ENCODE peak calls at places on chromosomes 4 and X, in four cellular contexts. One of them, this sample, is unnamed.

GRCh38 chrX:154012336-154012991 is 7.2 kb downstream of the IRAK1 start:
- DNase-seq in stomach: no peak
- DNase-seq in lower leg skin: no peak
- DNase-seq in CD8-positive, alpha-beta T cell: no peak
- DNase-seq in this sample: no peak

GRCh38 chr4:38615847-38616246 is 48.2 kb upstream of the KLF3 start:
- DNase-seq in CD8-positive, alpha-beta T cell: no peak
- DNase-seq in lower leg skin: no peak
- DNase-seq in stomach: peak; percentile 39
- DNase-seq in this sample: no peak

GRCh38 chr4:5921981-5922380 is 29.1 kb upstream of the CRMP1 start:
- DNase-seq in stomach: no peak
- DNase-seq in lower leg skin: no peak
- DNase-seq in CD8-positive, alpha-beta T cell: no peak
- DNase-seq in this sample: no peak

GRCh38 chrX:130694983-130695382 is 208.0 kb downstream of the ENOX2 start:
- DNase-seq in CD8-positive, alpha-beta T cell: no peak
- DNase-seq in stomach: no peak
- DNase-seq in lower leg skin: no peak
- DNase-seq in this sample: no peak

GRCh38 chrX:54540289-54540688 is 10.3 kb downstream of the GNL3L start:
- DNase-seq in lower leg skin: no peak
- DNase-seq in stomach: no peak
- DNase-seq in CD8-positive, alpha-beta T cell: no peak
- DNase-seq in this sample: peak; percentile 52

GRCh38 chrX:134670241-134670811 is 12.1 kb upstream of the PLAC1 start:
- DNase-seq in stomach: peak; percentile 48
- DNase-seq in lower leg skin: no peak
- DNase-seq in CD8-positive, alpha-beta T cell: no peak
- DNase-seq in this sample: peak; percentile 77

GRCh38 chrX:123219916-123220315 is 35.8 kb downstream of the GRIA3 start:
- DNase-seq in CD8-positive, alpha-beta T cell: no peak
- DNase-seq in lower leg skin: no peak
- DNase-seq in stomach: no peak
- DNase-seq in this sample: no peak

GRCh38 chr4:87093443-87094123 is 126.8 kb downstream of the KLHL8 start:
- DNase-seq in lower leg skin: no peak
- DNase-seq in CD8-positive, alpha-beta T cell: peak; percentile 35
- DNase-seq in stomach: no peak
- DNase-seq in this sample: peak; percentile 63

GRCh38 chrX:64198046-64198445 is 7.5 kb downstream of the AMER1 start:
- DNase-seq in lower leg skin: no peak
- DNase-seq in CD8-positive, alpha-beta T cell: no peak
- DNase-seq in stomach: no peak
- DNase-seq in this sample: peak; percentile 9

GRCh38 chr4:145293658-145294057 is 113.3 kb upstream of the OTUD4 start:
- DNase-seq in stomach: no peak
- DNase-seq in CD8-positive, alpha-beta T cell: no peak
- DNase-seq in lower leg skin: no peak
- DNase-seq in this sample: no peak

GRCh38 chr4:48578132-48578964 is 88.3 kb downstream of the ZAR1 start:
- DNase-seq in stomach: peak; percentile 60
- DNase-seq in lower leg skin: peak; percentile 77
- DNase-seq in CD8-positive, alpha-beta T cell: peak; percentile 45
- DNase-seq in this sample: peak; percentile 87

GRCh38 chr4:121728066-121728465 is 31.3 kb upstream of the ANXA5 start:
- DNase-seq in lower leg skin: no peak
- DNase-seq in CD8-positive, alpha-beta T cell: no peak
- DNase-seq in stomach: no peak
- DNase-seq in this sample: peak; percentile 96

DNA sequence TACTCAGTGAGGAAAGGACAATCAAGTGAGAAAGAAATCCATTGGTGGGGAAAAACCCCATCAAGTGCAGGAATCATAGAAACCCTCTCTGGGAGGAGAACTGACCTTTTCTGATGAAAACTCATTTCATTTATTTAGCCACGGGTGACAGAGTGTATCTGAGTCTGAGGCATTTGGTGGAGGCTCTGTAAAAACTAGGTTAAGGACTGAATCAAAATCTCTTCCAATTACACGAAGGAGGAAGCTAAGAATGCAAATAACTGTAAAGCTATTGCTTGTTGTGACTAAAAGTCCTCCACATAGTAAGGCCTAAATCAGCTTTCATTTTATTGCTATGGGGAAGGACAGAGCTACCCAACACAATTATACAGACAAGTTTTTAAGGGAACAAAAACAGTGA is 240.6 kb upstream of the PGRMC2 start:
- DNase-seq in CD8-positive, alpha-beta T cell: no peak
- DNase-seq in lower leg skin: no peak
- DNase-seq in stomach: no peak
- DNase-seq in this sample: no peak
- H3K4me3 ChIP-seq in CD8-positive, alpha-beta T cell: no peak overlapping the region
- H3K4me3 ChIP-seq in lower leg skin: no peak overlapping the region
- H3K4me3 ChIP-seq in stomach: no peak overlapping the region
- H3K4me3 ChIP-seq in this sample: no peak overlapping the region

GRCh38 chrX:37854748-37855147 is 7.4 kb upstream of the DYNLT3 start:
- DNase-seq in lower leg skin: no peak
- DNase-seq in stomach: no peak
- DNase-seq in CD8-positive, alpha-beta T cell: no peak
- DNase-seq in this sample: no peak

DNA sequence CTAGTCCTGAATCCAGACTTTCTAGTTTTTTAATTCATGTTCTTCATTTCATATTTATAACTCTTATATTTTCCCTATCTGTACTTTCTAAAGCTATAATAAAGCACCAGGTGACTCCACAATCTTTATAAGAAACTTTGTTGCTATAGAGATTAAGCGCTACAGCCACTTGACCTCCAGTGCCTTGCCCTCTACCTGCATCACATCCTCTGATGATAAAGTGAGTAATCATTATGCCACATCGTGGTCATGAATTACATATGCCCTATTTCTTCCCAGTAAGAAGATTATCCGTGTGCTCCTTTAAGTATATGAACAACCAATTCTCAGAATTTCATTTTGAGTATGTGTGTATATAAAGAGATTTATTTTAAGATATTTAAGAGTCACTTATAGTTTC is 6.8 kb upstream of the DYNLT3 start:
- DNase-seq in CD8-positive, alpha-beta T cell: no peak
- DNase-seq in lower leg skin: no peak
- DNase-seq in stomach: no peak
- DNase-seq in this sample: no peak
- TF ChIP-seq CTCF in CD8-positive, alpha-beta T cell: no peak
- TF ChIP-seq CTCF in lower leg skin: no peak
- TF ChIP-seq CTCF in stomach: no peak
- TF ChIP-seq CTCF in this sample: no peak

DNA sequence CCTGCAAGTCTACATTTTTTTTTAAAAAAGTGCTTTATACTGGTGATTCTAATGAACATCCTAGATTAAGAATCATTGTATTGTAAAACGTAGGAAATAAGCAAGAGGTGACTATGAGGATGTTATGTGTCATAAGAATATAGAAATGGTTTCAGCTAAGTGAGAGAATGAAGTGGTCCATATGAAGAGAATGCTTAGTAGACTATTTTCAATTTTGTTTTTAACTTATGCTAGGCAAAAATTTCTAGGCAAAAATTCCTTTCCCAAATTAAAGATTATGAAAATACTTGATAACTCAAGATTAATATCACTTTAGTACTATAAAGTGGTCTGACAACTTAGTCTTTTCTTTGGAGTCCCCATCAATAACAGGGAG is 825 bp downstream of the DYNLT3 start:
- DNase-seq in CD8-positive, alpha-beta T cell: no peak
- DNase-seq in stomach: no peak
- DNase-seq in lower leg skin: no peak
- DNase-seq in this sample: no peak
- H3K4me3 ChIP-seq in CD8-positive, alpha-beta T cell: peak overlapping the region; percentile 84
- H3K4me3 ChIP-seq in stomach: peak overlapping the region; percentile 81
- H3K4me3 ChIP-seq in lower leg skin: no peak overlapping the region
- H3K4me3 ChIP-seq in this sample: peak overlapping the region; percentile 72

DNA sequence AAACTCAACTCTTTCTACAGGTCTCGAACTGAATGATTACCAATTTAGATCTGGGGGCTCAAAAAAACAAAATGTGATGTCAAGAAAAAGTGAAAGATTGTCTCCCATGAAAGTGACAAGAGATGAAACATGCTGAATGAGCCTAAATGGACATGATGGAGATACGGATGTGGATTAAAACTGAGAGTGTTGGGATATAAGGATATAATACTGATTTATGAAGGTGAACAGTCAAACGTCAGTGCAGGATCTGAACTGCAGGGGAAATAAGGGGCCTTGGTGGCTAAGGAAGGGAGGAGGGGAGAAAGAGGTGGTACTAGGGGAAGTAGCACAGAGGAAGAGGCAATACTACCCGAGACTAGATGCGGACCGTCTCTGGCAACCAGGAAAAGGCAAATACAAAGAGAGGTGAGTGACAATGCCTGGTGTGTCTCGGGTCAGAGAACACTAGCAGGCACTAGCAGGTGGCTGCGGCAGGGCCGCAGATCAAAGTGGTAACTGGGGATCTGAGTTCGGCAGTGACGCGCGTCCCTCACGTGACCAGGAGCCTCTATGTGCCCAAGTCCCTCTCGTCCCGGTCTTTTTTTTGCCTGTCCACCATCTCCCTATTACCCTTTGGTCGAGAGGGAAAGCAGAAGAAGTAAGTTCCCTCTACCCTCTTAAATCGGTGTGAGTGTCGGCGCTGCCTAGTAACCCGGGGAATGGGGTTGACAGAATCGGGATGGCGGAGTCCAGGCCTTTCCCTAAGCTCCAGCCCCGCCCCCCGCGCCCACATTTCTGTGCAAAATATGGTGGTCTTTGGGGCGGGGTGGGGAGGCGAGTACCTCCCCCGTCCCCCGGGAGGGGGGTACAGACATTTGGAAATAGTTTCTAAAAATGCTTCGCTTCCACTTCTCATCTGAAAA is at the start of gene TCEAL1:
- DNase-seq in CD8-positive, alpha-beta T cell: peak; percentile 37
- DNase-seq in lower leg skin: peak; percentile 39
- DNase-seq in stomach: peak; percentile 58
- DNase-seq in this sample: peak; percentile 31
- TF ChIP-seq CTCF in CD8-positive, alpha-beta T cell: no peak
- TF ChIP-seq CTCF in lower leg skin: no peak
- TF ChIP-seq CTCF in stomach: no peak
- TF ChIP-seq CTCF in this sample: no peak

GRCh38 chr4:2415881-2416563 is 2.4 kb downstream of the ZFYVE28 start:
- DNase-seq in lower leg skin: no peak
- DNase-seq in stomach: no peak
- DNase-seq in CD8-positive, alpha-beta T cell: no peak
- DNase-seq in this sample: no peak

GRCh38 chr4:2417196-2417764 is 1.2 kb downstream of the ZFYVE28 start:
- DNase-seq in lower leg skin: no peak
- DNase-seq in CD8-positive, alpha-beta T cell: no peak
- DNase-seq in stomach: no peak
- DNase-seq in this sample: no peak

GRCh38 chr4:2415213-2415612 is 3.2 kb downstream of the ZFYVE28 start:
- DNase-seq in stomach: no peak
- DNase-seq in lower leg skin: no peak
- DNase-seq in CD8-positive, alpha-beta T cell: no peak
- DNase-seq in this sample: no peak

GRCh38 chr4:2417765-2418651 is at the start of gene ZFYVE28:
- DNase-seq in CD8-positive, alpha-beta T cell: no peak
- DNase-seq in stomach: no peak
- DNase-seq in lower leg skin: no peak
- DNase-seq in this sample: peak; percentile 45

DNA sequence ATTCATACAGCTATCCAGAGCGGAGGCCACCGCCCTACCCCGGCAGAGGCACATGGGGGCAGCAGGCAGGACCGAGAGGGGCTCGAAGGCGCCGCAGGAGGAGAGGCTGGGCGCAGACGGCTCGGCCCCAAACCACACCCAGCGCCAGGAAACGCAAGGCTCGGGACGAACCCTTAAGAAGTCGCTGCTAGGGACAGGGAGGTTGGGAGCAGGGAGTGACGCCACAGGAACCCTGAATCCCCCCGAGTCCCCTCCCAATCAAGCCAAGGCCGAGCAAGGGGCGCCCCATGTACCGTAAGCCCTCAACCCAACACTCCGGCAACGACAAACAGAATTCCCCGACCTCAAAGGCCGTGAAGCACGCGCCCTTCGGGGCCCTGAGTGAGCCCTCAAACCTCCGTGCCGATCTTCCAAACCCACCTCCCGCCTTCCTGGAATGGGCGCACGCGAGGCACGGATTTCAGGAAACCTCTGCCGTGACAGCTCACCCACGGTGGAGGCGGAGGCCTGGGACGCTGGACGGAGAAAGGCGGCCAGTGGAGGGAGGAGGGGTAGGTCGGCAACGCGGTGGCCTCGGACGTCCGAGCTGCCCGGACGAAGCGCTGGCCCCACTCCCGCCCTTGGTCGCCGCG is 1.8 kb downstream of the ZFYVE28 start:
- DNase-seq in lower leg skin: no peak
- DNase-seq in CD8-positive, alpha-beta T cell: peak; percentile 26
- DNase-seq in stomach: peak; percentile 45
- DNase-seq in this sample: peak; percentile 58
- H3K4me3 ChIP-seq in lower leg skin: peak overlapping the region; percentile 44
- H3K4me3 ChIP-seq in CD8-positive, alpha-beta T cell: peak overlapping the region; percentile 25
- H3K4me3 ChIP-seq in stomach: peak overlapping the region; percentile 73
- H3K4me3 ChIP-seq in this sample: peak overlapping the region; percentile 76

This sample was measured in fibroblast of the aortic adventitia.